ENCODE peak calls at places on chromosome 5, in four cellular contexts. S, X, V and Z are unnamed samples.

GRCh38 chr5:102380174-102380573 is 84.1 kb upstream of the SLCO4C1 start:
- DNase-seq in X (no peak), V (no peak), S (no peak), Z (no peak)

GRCh38 chr5:624951-625230 is 12.8 kb downstream of the CEP72 start:
- DNase-seq in V (no peak), S (no peak), X (no peak), Z (no peak)

GRCh38 chr5:151904921-151905320 is 19.7 kb downstream of the GLRA1 start:
- DNase-seq in X (no peak), V (no peak), S (no peak), Z (peak; percentile 37)

GRCh38 chr5:59021286-59021673 is 438.4 kb downstream of the RAB3C start:
- DNase-seq in S (no peak), X (no peak), V (no peak), Z (no peak)

GRCh38 chr5:151432210-151432609 is 15.2 kb upstream of the SLC36A1 start:
- DNase-seq in X (no peak), V (no peak), S (no peak), Z (no peak)

GRCh38 chr5:37005946-37006540 is 129.5 kb downstream of the NIPBL start:
- DNase-seq in V (no peak), S (peak; percentile 35), X (no peak), Z (peak; percentile 14)

GRCh38 chr5:55691265-55692105 is 20.6 kb downstream of the SLC38A9 start:
- DNase-seq in X (no peak), V (no peak), S (peak; percentile 65), Z (peak; percentile 40)

GRCh38 chr5:8756498-8757084 is 789.3 kb downstream of the SEMA5A start:
- DNase-seq in X (no peak), S (peak; percentile 55), V (peak; percentile 14), Z (peak; percentile 37)

GRCh38 chr5:135033026-135033861 is 784 bp downstream of the PITX1 start:
- DNase-seq in V (no peak), X (no peak), S (peak; percentile 60), Z (peak; percentile 58)

GRCh38 chr5:90613918-90614504 is 55.4 kb downstream of the ADGRV1 start:
- DNase-seq in X (no peak), S (no peak), V (no peak), Z (no peak)

GRCh38 chr5:20694121-20694520 is 706.1 kb upstream of the CDH18 start:
- DNase-seq in S (no peak), V (no peak), X (no peak), Z (no peak)

GRCh38 chr5:34053571-34054271 is 10.7 kb upstream of the C1QTNF3 start:
- DNase-seq in X (no peak), S (no peak), V (no peak), Z (peak; percentile 9)

GRCh38 chr5:113427871-113428574 is 6.8 kb downstream of the TSSK1B start:
- DNase-seq in X (no peak), S (no peak), V (no peak), Z (no peak)

GRCh38 chr5:94968507-94969095 is 316.3 kb downstream of the MCTP1 start:
- DNase-seq in V (no peak), X (no peak), S (peak; percentile 80), Z (peak; percentile 74)

GRCh38 chr5:100026601-100027000 is 508.6 kb upstream of the FAM174A start:
- DNase-seq in V (no peak), X (no peak), S (no peak), Z (no peak)

GRCh38 chr5:159003045-159004030 is 96.4 kb downstream of the EBF1 start:
- DNase-seq in S (no peak), V (no peak), X (no peak), Z (no peak)

GRCh38 chr5:142931896-142932686 is 161.9 kb downstream of the ARHGAP26 start:
- DNase-seq in X (no peak), S (no peak), V (no peak), Z (no peak)

GRCh38 chr5:102223542-102224444 is 72.3 kb downstream of the SLCO4C1 start:
- DNase-seq in X (no peak), S (no peak), V (no peak), Z (peak; percentile 20)

GRCh38 chr5:77073667-77074066 is 13.4 kb downstream of the ZBED3 start:
- DNase-seq in X (no peak), S (no peak), V (no peak), Z (peak; percentile 55)

GRCh38 chr5:132747693-132748440 is 641 bp downstream of the CCNI2 start:
- DNase-seq in V (no peak), S (no peak), X (peak; percentile 69), Z (no peak)

GRCh38 chr5:10145922-10146321 is 103.8 kb downstream of the ATPSCKMT start:
- DNase-seq in X (no peak), V (no peak), S (peak; percentile 48), Z (peak; percentile 55)

GRCh38 chr5:175517824-175518450 is 39.6 kb downstream of the SFXN1 start:
- DNase-seq in X (peak; percentile 83), V (no peak), S (peak; percentile 75), Z (peak; percentile 88)

GRCh38 chr5:172104021-172104420 is 84.0 kb downstream of the STK10 start:
- DNase-seq in X (no peak), S (no peak), V (no peak), Z (no peak)

GRCh38 chr5:1832511-1833250 is 31.5 kb downstream of the NDUFS6 start:
- DNase-seq in X (no peak), V (no peak), S (no peak), Z (no peak)

GRCh38 chr5:152046361-152046760 is 121.7 kb upstream of the GLRA1 start:
- DNase-seq in S (no peak), V (no peak), X (no peak), Z (no peak)

GRCh38 chr5:178163772-178164735 is 10.4 kb upstream of the NHP2 start:
- DNase-seq in S (peak; percentile 61), V (peak; percentile 83), X (peak; percentile 92), Z (peak; percentile 65)

GRCh38 chr5:143161893-143162520 is 241.5 kb downstream of the NR3C1 start:
- DNase-seq in S (peak; percentile 76), V (no peak), X (no peak), Z (peak; percentile 62)

GRCh38 chr5:74641014-74641777 is 668 bp upstream of the ENC1 start:
- DNase-seq in V (peak; percentile 71), X (peak; percentile 54), S (peak; percentile 86), Z (peak; percentile 78)

GRCh38 chr5:103755974-103756373 is 193.4 kb upstream of the NUDT12 start:
- DNase-seq in V (no peak), X (no peak), S (no peak), Z (no peak)

GRCh38 chr5:109900911-109901627 is 211.3 kb downstream of the MAN2A1 start:
- DNase-seq in V (no peak), S (no peak), X (no peak), Z (no peak)

GRCh38 chr5:177447611-177448243 is 1.1 kb downstream of the PRR7 start:
- DNase-seq in V (peak; percentile 89), S (peak; percentile 83), X (no peak), Z (peak; percentile 75)

GRCh38 chr5:76789991-76790571 is 28.7 kb upstream of the F2RL1 start:
- DNase-seq in V (no peak), X (no peak), S (peak; percentile 79), Z (no peak)

GRCh38 chr5:140322751-140323731 is 20.1 kb upstream of the PFDN1 start:
- DNase-seq in S (peak; percentile 95), V (peak; percentile 56), X (no peak), Z (peak; percentile 96)

GRCh38 chr5:154945695-154946301 is 4.9 kb downstream of the MRPL22 start:
- DNase-seq in X (no peak), V (no peak), S (peak; percentile 21), Z (no peak)

GRCh38 chr5:54360089-54360488 is 49.7 kb upstream of the ARL15 start:
- DNase-seq in X (no peak), S (peak; percentile 69), V (no peak), Z (peak; percentile 54)

GRCh38 chr5:58925627-58926545 is 343.0 kb downstream of the RAB3C start:
- DNase-seq in S (no peak), X (no peak), V (no peak), Z (no peak)